ENCODE peak calls at places on chromosomes 2 and 18, in five cellular contexts. W, J, X, A and M are unnamed samples.

GRCh38 chr2:138432971-138433370 is 68.6 kb upstream of the SPOPL start:
- DNase-seq in W (no peak), J (no peak), X (no peak), A (no peak), M (no peak)

GRCh38 chr2:70458661-70459060 is 95.0 kb downstream of the TGFA start:
- DNase-seq in W (no peak), J (no peak), X (no peak), A (no peak), M (no peak)

GRCh38 chr2:24814498-24814897 is 21.3 kb downstream of the CENPO start:
- DNase-seq in W (no peak), J (no peak), X (no peak), A (no peak), M (no peak)

GRCh38 chr2:101253713-101254085 is 1.0 kb downstream of the CNOT11 start:
- DNase-seq in W (peak; percentile 37), J (peak; percentile 7), X (no peak), A (peak; percentile 9), M (no peak)

GRCh38 chr2:11109002-11109401 is 46.3 kb upstream of the SLC66A3 start:
- DNase-seq in W (no peak), J (no peak), X (no peak), A (no peak), M (no peak)

GRCh38 chr18:12328179-12328823 is 20.3 kb downstream of the TUBB6 start:
- DNase-seq in W (no peak), J (no peak), X (no peak), A (no peak), M (no peak)

GRCh38 chr18:6653880-6654279 is 75.6 kb upstream of the ARHGAP28 start:
- DNase-seq in W (no peak), J (no peak), X (no peak), A (no peak), M (no peak)

GRCh38 chr2:10170256-10170655 is 47.7 kb downstream of the RRM2 start:
- DNase-seq in W (no peak), J (no peak), X (no peak), A (peak; percentile 57), M (peak; percentile 34)